ENCODE peak calls at places on chromosomes 1 and 21, in nine cellular contexts. K is iris pigment epithelial cell, P is left ventricle myocardium inferior, T is GM03348, Q is GM10248, W is NCI-H1930, R is HEK293T, J is GM20000, N is left cardiac atrium. D is an unnamed sample.

GRCh38 chr1:173424786-173425407 is 52.2 kb upstream of the PRDX6 start:
- DNase-seq in T (peak), R (no peak), P (no peak), W (no peak), J (no peak), N (no peak), Q (no peak), K (peak), D (no peak)

GRCh38 chr1:65952692-65953091 is 160.0 kb downstream of the PDE4B start:
- DNase-seq in W (no peak), Q (no peak), T (no peak), J (no peak), K (peak), P (no peak), R (no peak), N (no peak), D (no peak)

GRCh38 chr1:109912214-109912861 is 1.7 kb downstream of the CSF1 start:
- DNase-seq in K (no peak), T (peak), P (no peak), R (no peak), N (no peak), J (no peak), Q (no peak), W (no peak), D (no peak)

GRCh38 chr21:27023186-27023585 is 56.3 kb upstream of the ADAMTS5 start:
- DNase-seq in N (no peak), J (no peak), W (no peak), T (peak), R (no peak), Q (no peak), P (no peak), K (no peak), D (no peak)

GRCh38 chr1:211281322-211282022 is 22.3 kb downstream of the RCOR3 start:
- DNase-seq in P (no peak), K (peak), T (no peak), R (no peak), Q (no peak), N (no peak), W (no peak), J (no peak), D (peak)

GRCh38 chr1:173866462-173866861 is 1.3 kb downstream of the GAS5 start:
- DNase-seq in R (no peak), T (no peak), Q (no peak), W (no peak), N (no peak), K (no peak), P (no peak), J (no peak), D (no peak)

GRCh38 chr1:18099026-18099425 is 8.6 kb upstream of the IGSF21 start:
- DNase-seq in J (no peak), T (no peak), P (no peak), K (no peak), Q (no peak), R (no peak), N (no peak), W (no peak), D (no peak)

GRCh38 chr1:116284819-116285390 is 88.1 kb upstream of the ATP1A1 start:
- DNase-seq in R (no peak), K (no peak), Q (no peak), J (no peak), P (peak), T (no peak), W (no peak), N (no peak), D (no peak)

GRCh38 chr1:193709607-193710006 is 523.2 kb upstream of the B3GALT2 start:
- DNase-seq in P (no peak), W (no peak), R (no peak), Q (no peak), K (peak), T (no peak), J (no peak), N (no peak), D (no peak)

GRCh38 chr1:64062529-64062928 is 140.9 kb upstream of the UBE2U start:
- DNase-seq in R (no peak), W (no peak), P (no peak), J (no peak), K (no peak), T (no peak), Q (no peak), N (no peak), D (no peak)

GRCh38 chr1:53732409-53732808 is 6.6 kb downstream of the GLIS1 start:
- DNase-seq in J (no peak), N (no peak), W (no peak), R (no peak), K (peak), T (no peak), P (no peak), Q (no peak), D (peak)

GRCh38 chr21:24716306-24716918 is 890.9 kb downstream of the MRPL39 start:
- DNase-seq in R (no peak), K (peak), T (no peak), N (no peak), J (no peak), P (no peak), Q (no peak), W (no peak), D (no peak)

GRCh38 chr1:172154571-172154970 is 265.9 kb upstream of the C1orf105 start:
- DNase-seq in J (peak), T (peak), Q (peak), R (no peak), K (peak), P (no peak), N (no peak), W (no peak), D (peak)

GRCh38 chr1:208809876-208810275 is 565.7 kb upstream of the PLXNA2 start:
- DNase-seq in R (no peak), T (no peak), P (no peak), N (no peak), J (no peak), K (no peak), W (no peak), Q (no peak), D (no peak)

GRCh38 chr1:160726498-160727391 is 12.3 kb upstream of the SLAMF7 start:
- DNase-seq in K (peak), W (peak), N (peak), Q (peak), T (peak), R (peak), J (peak), P (no peak), D (peak)

GRCh38 chr1:50023292-50024159 is at the start of gene AGBL4:
- DNase-seq in P (peak), J (no peak), N (peak), T (peak), K (peak), W (peak), Q (peak), R (peak), D (peak)